ENCODE peak calls at places on chromosomes 3 and 15, in ten cellular contexts. J is mammary epithelial cell, K is cardiac muscle cell, W is mesendoderm, M is HL-60, O is PC-9, B is aorta, L is stomach, U is iPS DF 6.9, E is esophagus muscularis mucosa. P is an unnamed sample.
A peak's percentile ranks its signal among the peaks of the same experiment; 100 is the strongest.

GRCh38 chr15:43998607-43999006 is 171.8 kb downstream of the WDR76 start:
- DNase-seq in J (no peak), K (peak; percentile 90), W (peak; percentile 41), M (no peak), O (no peak), B (no peak), L (no peak), U (no peak), E (peak; percentile 80), P (no peak)

GRCh38 chr3:41274944-41275668 is 75.8 kb downstream of the CTNNB1 start:
- DNase-seq in J (peak; percentile 73), K (peak; percentile 50), W (no peak), M (no peak), O (peak; percentile 83), B (no peak), L (no peak), U (no peak), E (no peak), P (no peak)

GRCh38 chr3:150933473-150934008 is 28.3 kb upstream of the MINDY4B start:
- DNase-seq in J (no peak), K (no peak), W (no peak), M (no peak), O (no peak), B (no peak), L (no peak), U (no peak), E (no peak), P (no peak)

GRCh38 chr3:87228316-87228715 is 1.2 kb downstream of the CHMP2B start:
- DNase-seq in J (peak; percentile 40), K (peak; percentile 27), W (no peak), M (no peak), O (peak; percentile 57), B (no peak), L (no peak), U (no peak), E (no peak), P (no peak)

GRCh38 chr3:183278479-183279088 is 25.5 kb downstream of the B3GNT5 start:
- DNase-seq in J (peak; percentile 89), K (no peak), W (no peak), M (no peak), O (no peak), B (no peak), L (no peak), U (no peak), E (no peak), P (no peak)

GRCh38 chr3:1723726-1724125 is 374.9 kb upstream of the CNTN4 start:
- DNase-seq in J (peak; percentile 63), K (no peak), W (no peak), M (no peak), O (no peak), B (no peak), L (no peak), U (no peak), E (no peak), P (no peak)

GRCh38 chr15:69954726-69955125 is 143.0 kb downstream of the TLE3 start:
- DNase-seq in J (no peak), K (no peak), W (no peak), M (no peak), O (no peak), B (no peak), L (no peak), U (no peak), E (no peak), P (no peak)

GRCh38 chr3:10974131-10974530 is 18.4 kb upstream of the SLC6A1 start:
- DNase-seq in J (no peak), K (no peak), W (no peak), M (no peak), O (no peak), B (no peak), L (no peak), U (no peak), E (no peak), P (no peak)

GRCh38 chr15:25937796-25938195 is 74.7 kb upstream of the ATP10A start:
- DNase-seq in J (no peak), K (no peak), W (no peak), M (no peak), O (no peak), B (no peak), L (no peak), U (no peak), E (no peak), P (no peak)

GRCh38 chr3:116393199-116393598 is 52.1 kb downstream of the LSAMP start:
- DNase-seq in J (no peak), K (no peak), W (no peak), M (no peak), O (no peak), B (no peak), L (no peak), U (no peak), E (no peak), P (no peak)

GRCh38 chr15:77025066-77025435 is 30.1 kb downstream of the PSTPIP1 start:
- DNase-seq in J (no peak), K (no peak), W (no peak), M (no peak), O (no peak), B (peak; percentile 39), L (no peak), U (no peak), E (no peak), P (peak; percentile 10)

GRCh38 chr3:188331166-188331565 is 177.2 kb downstream of the LPP start:
- DNase-seq in J (no peak), K (no peak), W (no peak), M (no peak), O (no peak), B (no peak), L (no peak), U (no peak), E (no peak), P (no peak)

GRCh38 chr15:101121511-101122090 is 130.2 kb downstream of the CHSY1 start:
- DNase-seq in J (peak; percentile 14), K (peak; percentile 73), W (peak; percentile 58), M (no peak), O (no peak), B (peak; percentile 91), L (peak; percentile 73), U (no peak), E (peak; percentile 95), P (peak; percentile 68)

GRCh38 chr3:58238830-58239229 is 1.2 kb downstream of the ABHD6 start:
- DNase-seq in J (no peak), K (no peak), W (no peak), M (no peak), O (no peak), B (no peak), L (no peak), U (no peak), E (no peak), P (no peak)

GRCh38 chr15:35481992-35482391 is 64.0 kb downstream of the DPH6 start:
- DNase-seq in J (peak; percentile 95), K (peak; percentile 48), W (peak; percentile 87), M (no peak), O (peak; percentile 76), B (no peak), L (no peak), U (no peak), E (no peak), P (no peak)

GRCh38 chr3:186757686-186758220 is 25.6 kb upstream of the EIF4A2 start:
- DNase-seq in J (no peak), K (no peak), W (peak; percentile 49), M (no peak), O (no peak), B (no peak), L (no peak), U (no peak), E (no peak), P (no peak)
- H3K4me3 ChIP-seq in J (no peak overlapping the region), K (no peak overlapping the region), W (no peak overlapping the region), M (no peak overlapping the region), O (no peak overlapping the region), B (no peak overlapping the region), L (no peak overlapping the region), U (no peak overlapping the region), E (no peak overlapping the region), P (no peak overlapping the region)

DNA sequence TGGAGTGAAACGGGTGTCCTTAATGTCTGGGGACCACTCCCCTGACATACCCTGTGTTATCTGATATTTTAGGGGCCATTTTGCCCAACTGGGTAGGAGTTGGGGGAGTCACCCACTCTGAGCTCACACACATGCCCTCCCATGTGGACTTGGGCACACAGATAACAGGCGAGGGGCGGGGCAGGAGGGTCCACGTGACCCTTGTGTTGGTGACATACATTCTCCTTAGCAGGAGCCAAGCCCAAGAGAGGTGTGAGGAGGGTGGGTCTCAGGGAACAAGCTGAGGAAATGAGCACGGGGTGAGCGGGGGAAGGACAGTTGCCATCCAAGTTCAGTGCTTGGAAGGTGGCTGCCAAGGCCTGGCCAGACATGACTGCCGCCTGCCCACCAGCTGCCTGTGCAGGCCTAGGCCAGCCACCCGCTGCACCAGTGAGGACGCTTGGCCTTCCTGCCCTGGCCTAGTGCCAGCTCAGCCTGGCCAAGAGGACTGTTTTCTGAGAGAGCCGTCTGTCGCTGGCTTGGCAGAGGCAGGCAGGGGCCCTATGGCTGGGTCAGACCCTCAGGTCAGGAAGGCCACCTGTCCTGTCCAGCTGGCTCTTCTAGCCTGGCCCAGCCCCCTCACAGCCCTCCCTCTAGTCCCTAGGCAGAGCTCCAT is 31.3 kb upstream of the TMEM115 start:
- DNase-seq in J (peak; percentile 63), K (no peak), W (no peak), M (no peak), O (no peak), B (peak; percentile 78), L (peak; percentile 77), U (no peak), E (no peak), P (peak; percentile 67)
- H3K27me3 ChIP-seq in J (peaks cover 6% of the 10 kb centered on the region), K (no peaks in the 10 kb centered on the region), W (no peaks in the 10 kb centered on the region), M (no peaks in the 10 kb centered on the region), O (no peaks in the 10 kb centered on the region), B (no peaks in the 10 kb centered on the region), L (no peaks in the 10 kb centered on the region), U (no peaks in the 10 kb centered on the region), E (no peaks in the 10 kb centered on the region), P (no peaks in the 10 kb centered on the region)

DNA sequence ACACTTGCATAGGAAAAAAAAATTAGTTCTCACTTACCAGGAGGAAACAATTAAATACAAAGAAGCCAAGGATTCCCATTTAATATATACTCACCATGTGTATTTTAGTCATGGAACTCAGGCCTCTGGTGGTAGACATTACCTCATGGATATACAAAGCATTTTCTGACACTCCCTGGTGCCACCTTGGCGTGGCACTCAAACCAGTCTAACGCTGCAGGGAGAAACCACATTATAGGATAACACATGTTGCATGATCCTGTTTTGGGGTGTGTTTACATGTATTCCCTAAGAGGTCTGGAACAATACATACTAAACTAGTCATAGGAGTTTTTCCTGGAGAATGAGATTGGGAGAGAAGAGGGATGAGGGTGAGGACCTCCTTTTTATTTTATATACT is 5.9 kb upstream of the RTF1 start:
- DNase-seq in J (no peak), K (no peak), W (no peak), M (no peak), O (no peak), B (no peak), L (no peak), U (no peak), E (no peak), P (no peak)
- H3K27ac ChIP-seq in J (no peak overlapping the region), K (no peak overlapping the region), W (no peak overlapping the region), M (no peak overlapping the region), O (no peak overlapping the region), B (no peak overlapping the region), L (no peak overlapping the region), U (no peak overlapping the region), E (no peak overlapping the region), P (no peak overlapping the region)

DNA sequence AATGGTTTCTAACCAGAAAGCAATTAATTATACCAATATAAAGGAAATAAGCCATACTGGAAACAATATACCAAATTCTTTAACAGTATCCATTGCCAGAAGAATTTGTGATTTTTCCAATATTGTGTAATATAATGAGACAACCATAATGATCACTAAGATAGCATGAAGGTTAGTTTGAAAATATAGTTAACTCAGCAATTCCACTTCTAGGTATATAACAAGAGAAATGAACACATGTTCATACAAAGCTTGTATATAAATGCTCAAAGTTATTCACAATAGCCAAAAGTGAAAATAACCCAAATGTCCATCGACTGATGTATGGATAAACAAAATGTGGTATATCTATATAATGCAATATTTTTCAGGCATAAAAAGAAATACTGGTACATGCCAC is 369.1 kb downstream of the TBC1D5 start:
- DNase-seq in J (no peak), K (no peak), W (no peak), M (no peak), O (no peak), B (no peak), L (no peak), U (no peak), E (no peak), P (no peak)
- H3K4me3 ChIP-seq in J (no peak overlapping the region), K (no peak overlapping the region), W (no peak overlapping the region), M (no peak overlapping the region), O (no peak overlapping the region), B (no peak overlapping the region), L (no peak overlapping the region), U (no peak overlapping the region), E (no peak overlapping the region), P (no peak overlapping the region)